ENCODE peak calls at places on chromosomes 2 and 18, in five cellular contexts. Z is activated CD8-positive, alpha-beta memory T cell treated with anti-CD3 and anti-CD28 coated beads for 48 hours; W is GM03348; D is NCI-H2029 treated with DMSO at 0.1 percent for 48 hours; A is fibroblast of lung. E is an unnamed sample.
A peak's percentile ranks its signal among the peaks of the same experiment; 100 is the strongest.

GRCh38 chr18:3140986-3141639 is 78.7 kb downstream of the MYOM1 start:
- DNase-seq in Z (no peak), W (no peak), D (no peak), A (no peak), E (no peak)

GRCh38 chr2:70566464-70566863 is 12.8 kb upstream of the TGFA start:
- DNase-seq in Z (no peak), W (no peak), D (no peak), A (no peak), E (no peak)

GRCh38 chr2:232331071-232331470 is 47.5 kb upstream of the ALPP start:
- DNase-seq in Z (no peak), W (no peak), D (no peak), A (peak; percentile 39), E (no peak)

GRCh38 chr2:100397117-100397860 is 20.2 kb downstream of the CHST10 start:
- DNase-seq in Z (no peak), W (no peak), D (no peak), A (no peak), E (no peak)

GRCh38 chr2:239215136-239215925 is 185.5 kb downstream of the HDAC4 start:
- DNase-seq in Z (no peak), W (no peak), D (no peak), A (no peak), E (no peak)

GRCh38 chr2:170226216-170226615 is 48.3 kb downstream of the MYO3B start:
- DNase-seq in Z (no peak), W (no peak), D (no peak), A (no peak), E (no peak)

GRCh38 chr18:6600667-6601066 is 128.8 kb upstream of the ARHGAP28 start:
- DNase-seq in Z (no peak), W (no peak), D (no peak), A (no peak), E (no peak)

GRCh38 chr2:101038455-101039255 is 36.6 kb downstream of the RPL31 start:
- DNase-seq in Z (no peak), W (no peak), D (no peak), A (peak; percentile 17), E (no peak)

GRCh38 chr2:44398243-44398897 is 36.6 kb downstream of the CAMKMT start:
- DNase-seq in Z (no peak), W (peak; percentile 3), D (no peak), A (no peak), E (no peak)

GRCh38 chr18:23627325-23627724 is 35.4 kb downstream of the ANKRD29 start:
- DNase-seq in Z (no peak), W (no peak), D (peak; percentile 31), A (peak; percentile 91), E (no peak)

GRCh38 chr2:178994264-178994663 is 55.7 kb downstream of the CCDC141 start:
- DNase-seq in Z (no peak), W (no peak), D (no peak), A (no peak), E (no peak)

GRCh38 chr2:173355132-173355865 is 627 bp downstream of the CDCA7 start:
- DNase-seq in Z (peak; percentile 28), W (peak; percentile 70), D (no peak), A (peak; percentile 74), E (no peak)